ENCODE peak calls at places on chromosomes 13 and 19, in eight cellular contexts. A is upper lobe of right lung; B is Caco-2; X is aorta; R is tibial nerve; W is effector memory CD4-positive, alpha-beta T cell; G is adipocyte; I is HCT116. L is an unnamed sample.

GRCh38 chr19:35073516-35073915 is 32.0 kb downstream of the HPN start:
- DNase-seq in B (no peak), R (no peak), G (no peak), A (no peak), I (no peak), W (no peak), X (no peak), L (no peak)

GRCh38 chr13:46211116-46211515 is 612 bp upstream of the LRRC63 start:
- DNase-seq in R (no peak), G (peak; percentile 1), B (peak; percentile 35), W (peak; percentile 22), X (no peak), I (no peak), A (no peak), L (no peak)

GRCh38 chr13:109666656-109667448 is 119.5 kb downstream of the IRS2 start:
- DNase-seq in B (no peak), G (peak; percentile 51), X (no peak), W (no peak), A (no peak), I (no peak), R (no peak), L (no peak)

GRCh38 chr19:10805758-10806247 is 30.2 kb downstream of the TMED1 start:
- DNase-seq in R (no peak), I (no peak), B (no peak), G (no peak), X (no peak), W (no peak), A (no peak), L (no peak)

GRCh38 chr19:10612515-10613119 is 12.7 kb upstream of the SLC44A2 start:
- DNase-seq in X (peak; percentile 90), G (no peak), A (peak; percentile 91), I (no peak), B (no peak), W (no peak), R (peak; percentile 65), L (peak; percentile 55)

GRCh38 chr19:4140237-4140711 is 13.2 kb upstream of the CREB3L3 start:
- DNase-seq in X (no peak), G (peak; percentile 87), W (no peak), B (peak; percentile 61), I (peak; percentile 79), A (no peak), R (no peak), L (no peak)

GRCh38 chr19:48925240-48925843 is 8.2 kb upstream of the DHDH start:
- DNase-seq in B (no peak), I (peak; percentile 60), A (peak; percentile 65), W (no peak), G (peak; percentile 40), X (no peak), R (no peak), L (no peak)

GRCh38 chr13:35994131-35994966 is 136.8 kb downstream of the DCLK1 start:
- DNase-seq in R (no peak), W (no peak), G (peak; percentile 96), B (no peak), X (peak; percentile 84), A (no peak), I (no peak), L (peak; percentile 45)

GRCh38 chr13:46129124-46129523 is 24.3 kb upstream of the CPB2 start:
- DNase-seq in I (no peak), A (no peak), X (no peak), B (no peak), R (no peak), W (no peak), G (no peak), L (no peak)

GRCh38 chr13:44573790-44574465 is 2.2 kb downstream of the TSC22D1 start:
- DNase-seq in X (no peak), B (no peak), A (no peak), W (no peak), R (no peak), G (peak; percentile 57), I (no peak), L (no peak)

GRCh38 chr13:33642374-33643065 is 175.4 kb upstream of the RFC3 start:
- DNase-seq in A (no peak), G (peak; percentile 92), R (peak; percentile 33), X (no peak), B (peak; percentile 86), I (no peak), W (no peak), L (peak; percentile 64)

GRCh38 chr19:17863520-17864182 is 3.9 kb downstream of the RPL18A start:
- DNase-seq in X (no peak), B (no peak), I (no peak), A (no peak), R (no peak), W (no peak), G (no peak), L (no peak)

GRCh38 chr13:29594310-29594709 is 1.2 kb downstream of the SLC7A1 start:
- DNase-seq in X (no peak), G (peak; percentile 85), A (no peak), I (no peak), B (peak; percentile 78), W (peak; percentile 12), R (no peak), L (peak; percentile 37)

GRCh38 chr19:10987621-10988297 is 26.9 kb downstream of the SMARCA4 start:
- DNase-seq in X (no peak), R (no peak), G (no peak), B (no peak), I (no peak), A (no peak), W (no peak), L (no peak)

GRCh38 chr19:33559996-33560395 is 38.4 kb upstream of the PEPD start:
- DNase-seq in R (no peak), B (no peak), W (no peak), A (peak; percentile 44), X (no peak), G (no peak), I (no peak), L (no peak)

GRCh38 chr19:45901432-45901903 is 945 bp downstream of the MYPOP start:
- DNase-seq in X (peak; percentile 76), W (no peak), G (peak; percentile 87), R (no peak), I (no peak), A (peak; percentile 84), B (no peak), L (peak; percentile 53)

GRCh38 chr13:40994581-40995230 is 24.4 kb downstream of the ELF1 start:
- DNase-seq in W (no peak), G (no peak), X (no peak), I (no peak), R (no peak), A (no peak), B (no peak), L (no peak)

GRCh38 chr13:112849500-112849899 is 119.5 kb upstream of the MCF2L start:
- DNase-seq in A (no peak), G (no peak), I (no peak), X (peak; percentile 24), R (no peak), B (no peak), W (no peak), L (no peak)

GRCh38 chr19:10209305-10209704 is 14.6 kb upstream of the DNMT1 start:
- DNase-seq in I (no peak), A (no peak), R (no peak), X (no peak), W (no peak), G (no peak), B (no peak), L (no peak)

GRCh38 chr19:9205506-9206113 is 13.8 kb downstream of the OR7D4 start:
- DNase-seq in I (peak; percentile 34), X (peak; percentile 76), B (peak; percentile 50), G (peak; percentile 82), W (peak; percentile 21), A (peak; percentile 79), R (peak; percentile 57), L (peak; percentile 71)

GRCh38 chr19:16328824-16329482 is 4.3 kb downstream of the KLF2 start:
- DNase-seq in R (no peak), A (no peak), G (peak; percentile 45), W (peak; percentile 63), X (no peak), I (no peak), B (no peak), L (peak; percentile 65)

GRCh38 chr19:13172335-13173128 is 22.3 kb downstream of the IER2 start:
- DNase-seq in B (no peak), I (no peak), X (peak; percentile 95), G (peak; percentile 89), A (peak; percentile 88), W (peak; percentile 73), R (peak; percentile 44), L (no peak)

GRCh38 chr19:13173129-13173737 is 23.0 kb downstream of the IER2 start:
- DNase-seq in R (no peak), A (no peak), B (no peak), G (no peak), W (no peak), X (no peak), I (no peak), L (no peak)

GRCh38 chr19:13165091-13165997 is 15.1 kb downstream of the IER2 start:
- DNase-seq in X (no peak), W (no peak), G (no peak), B (peak; percentile 58), R (no peak), I (no peak), A (no peak), L (no peak)

GRCh38 chr19:13171146-13171545 is 20.9 kb downstream of the IER2 start:
- DNase-seq in G (no peak), A (no peak), R (no peak), W (no peak), B (no peak), X (no peak), I (no peak), L (no peak)

GRCh38 chr19:13169769-13170168 is 19.6 kb downstream of the IER2 start:
- DNase-seq in A (no peak), I (peak; percentile 91), R (no peak), X (peak; percentile 66), B (peak; percentile 86), G (peak; percentile 30), W (no peak), L (no peak)
- H3K4me1 ChIP-seq in A (peaks cover 55% of the 10 kb centered on the region), I (peaks cover 86% of the 10 kb centered on the region), R (peaks cover 23% of the 10 kb centered on the region), X (no peaks in the 10 kb centered on the region), B (peaks cover 46% of the 10 kb centered on the region), G (peaks cover 50% of the 10 kb centered on the region), W (peaks cover 71% of the 10 kb centered on the region), L (no peaks in the 10 kb centered on the region)

GRCh38 chr13:98468352-98468751 is 108.6 kb downstream of the STK24 start:
- DNase-seq in W (no peak), X (no peak), R (no peak), G (no peak), B (no peak), A (no peak), I (no peak), L (no peak)
- H3K36me3 ChIP-seq in W (peaks cover 75% of the 10 kb centered on the region), X (peaks cover 5% of the 10 kb centered on the region), R (peaks cover 10% of the 10 kb centered on the region), G (peaks cover 46% of the 10 kb centered on the region), B (peaks cover 2% of the 10 kb centered on the region), A (peaks cover 51% of the 10 kb centered on the region), I (peaks cover 46% of the 10 kb centered on the region), L (no peaks in the 10 kb centered on the region)

DNA sequence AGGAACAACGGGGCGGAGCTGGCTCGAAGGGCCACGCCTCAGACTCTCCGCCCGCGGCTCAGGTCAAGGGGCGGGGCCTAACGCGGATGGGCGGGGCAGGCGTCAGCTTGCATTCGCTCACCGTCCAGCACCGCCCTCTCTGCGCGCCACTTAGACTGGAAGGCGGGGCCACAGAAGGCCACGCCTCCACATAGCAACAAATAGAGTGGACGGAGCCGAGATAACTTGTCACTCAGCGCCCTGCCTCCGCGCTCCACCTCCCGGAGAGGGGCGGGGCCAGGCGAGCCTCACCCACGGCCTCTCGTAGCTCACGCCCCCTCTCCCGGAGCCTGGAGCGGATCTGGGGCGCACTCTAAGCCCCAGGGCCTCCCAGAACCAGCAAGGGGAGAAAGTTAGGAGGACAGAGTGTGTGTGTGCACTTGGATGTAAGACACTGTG is 255 bp upstream of the BLVRB start:
- DNase-seq in W (peak; percentile 99), A (peak; percentile 100), G (peak; percentile 100), B (peak; percentile 99), R (peak; percentile 100), X (peak; percentile 100), I (peak; percentile 98), L (peak; percentile 100)
- H3K4me1 ChIP-seq in W (peaks cover 26% of the 10 kb centered on the region), A (peaks cover 42% of the 10 kb centered on the region), G (peaks cover 24% of the 10 kb centered on the region), B (peaks cover 20% of the 10 kb centered on the region), R (peaks cover 22% of the 10 kb centered on the region), X (peaks cover 3% of the 10 kb centered on the region), I (peaks cover 13% of the 10 kb centered on the region), L (peaks cover 8% of the 10 kb centered on the region)

GRCh38 chr19:5655412-5655811 is 24.9 kb downstream of the MICOS13 start:
- DNase-seq in I (no peak), W (no peak), A (no peak), B (no peak), X (no peak), R (no peak), G (no peak), L (no peak)
- H3K36me3 ChIP-seq in I (peaks cover 76% of the 10 kb centered on the region), W (peaks cover 78% of the 10 kb centered on the region), A (peaks cover 99% of the 10 kb centered on the region), B (peaks cover 3% of the 10 kb centered on the region), X (peaks cover 7% of the 10 kb centered on the region), R (peaks cover 43% of the 10 kb centered on the region), G (peaks cover 84% of the 10 kb centered on the region), L (no peaks in the 10 kb centered on the region)

L was measured in ovary.